ENCODE peak calls at places on chromosomes 5 and 9, in eight cellular contexts. One of them, this sample, is unnamed.

GRCh38 chr5:83721878-83722779 is 1.5 kb upstream of the HAPLN1 start:
- DNase-seq in dorsolateral prefrontal cortex: peak
- DNase-seq in ACHN: peak
- DNase-seq in BJ: no peak
- DNase-seq in T-helper 2 cell: no peak
- DNase-seq in PC-9: peak
- DNase-seq in EL: peak
- DNase-seq in stimulated activated CD4-positive, alpha-beta T cell treated with anti-CD3 and anti-CD28 coated beads, Interleukin-1b, Interleukin-23, amount 100 ng/mL, for 4 hours: no peak
- DNase-seq in this sample: no peak

GRCh38 chr5:151667083-151667482 is 19.6 kb downstream of the SPARC start:
- DNase-seq in PC-9: no peak
- DNase-seq in BJ: no peak
- DNase-seq in stimulated activated CD4-positive, alpha-beta T cell treated with anti-CD3 and anti-CD28 coated beads, Interleukin-1b, Interleukin-23, amount 100 ng/mL, for 4 hours: no peak
- DNase-seq in EL: no peak
- DNase-seq in dorsolateral prefrontal cortex: no peak
- DNase-seq in T-helper 2 cell: no peak
- DNase-seq in ACHN: no peak
- DNase-seq in this sample: no peak

GRCh38 chr5:80231243-80231642 is 24.6 kb downstream of the SERINC5 start:
- DNase-seq in BJ: peak
- DNase-seq in PC-9: no peak
- DNase-seq in dorsolateral prefrontal cortex: no peak
- DNase-seq in EL: peak
- DNase-seq in ACHN: peak
- DNase-seq in T-helper 2 cell: peak
- DNase-seq in stimulated activated CD4-positive, alpha-beta T cell treated with anti-CD3 and anti-CD28 coated beads, Interleukin-1b, Interleukin-23, amount 100 ng/mL, for 4 hours: no peak
- DNase-seq in this sample: no peak

GRCh38 chr9:131500939-131501541 is 1.7 kb upstream of the POMT1 start:
- DNase-seq in PC-9: peak
- DNase-seq in BJ: peak
- DNase-seq in dorsolateral prefrontal cortex: no peak
- DNase-seq in T-helper 2 cell: peak
- DNase-seq in stimulated activated CD4-positive, alpha-beta T cell treated with anti-CD3 and anti-CD28 coated beads, Interleukin-1b, Interleukin-23, amount 100 ng/mL, for 4 hours: no peak
- DNase-seq in EL: peak
- DNase-seq in ACHN: peak
- DNase-seq in this sample: no peak

GRCh38 chr5:53508125-53508524 is 27.7 kb downstream of the FST start:
- DNase-seq in EL: peak
- DNase-seq in dorsolateral prefrontal cortex: no peak
- DNase-seq in T-helper 2 cell: no peak
- DNase-seq in stimulated activated CD4-positive, alpha-beta T cell treated with anti-CD3 and anti-CD28 coated beads, Interleukin-1b, Interleukin-23, amount 100 ng/mL, for 4 hours: no peak
- DNase-seq in ACHN: no peak
- DNase-seq in PC-9: no peak
- DNase-seq in BJ: no peak
- DNase-seq in this sample: no peak

GRCh38 chr5:155807884-155808576 is 518.9 kb upstream of the SGCD start:
- DNase-seq in stimulated activated CD4-positive, alpha-beta T cell treated with anti-CD3 and anti-CD28 coated beads, Interleukin-1b, Interleukin-23, amount 100 ng/mL, for 4 hours: no peak
- DNase-seq in BJ: no peak
- DNase-seq in T-helper 2 cell: no peak
- DNase-seq in ACHN: no peak
- DNase-seq in EL: no peak
- DNase-seq in dorsolateral prefrontal cortex: no peak
- DNase-seq in PC-9: no peak
- DNase-seq in this sample: no peak

GRCh38 chr5:90381213-90381929 is 28.2 kb downstream of the CETN3 start:
- DNase-seq in PC-9: peak
- DNase-seq in BJ: no peak
- DNase-seq in dorsolateral prefrontal cortex: no peak
- DNase-seq in stimulated activated CD4-positive, alpha-beta T cell treated with anti-CD3 and anti-CD28 coated beads, Interleukin-1b, Interleukin-23, amount 100 ng/mL, for 4 hours: no peak
- DNase-seq in ACHN: no peak
- DNase-seq in T-helper 2 cell: no peak
- DNase-seq in EL: no peak
- DNase-seq in this sample: no peak

GRCh38 chr5:131635755-131636479 is 888 bp upstream of the RAPGEF6 start:
- DNase-seq in T-helper 2 cell: peak
- DNase-seq in EL: no peak
- DNase-seq in BJ: no peak
- DNase-seq in PC-9: no peak
- DNase-seq in dorsolateral prefrontal cortex: no peak
- DNase-seq in ACHN: no peak
- DNase-seq in stimulated activated CD4-positive, alpha-beta T cell treated with anti-CD3 and anti-CD28 coated beads, Interleukin-1b, Interleukin-23, amount 100 ng/mL, for 4 hours: no peak
- DNase-seq in this sample: peak

GRCh38 chr9:101668466-101668865 is 70.0 kb downstream of the GRIN3A start:
- DNase-seq in ACHN: no peak
- DNase-seq in BJ: no peak
- DNase-seq in PC-9: no peak
- DNase-seq in dorsolateral prefrontal cortex: no peak
- DNase-seq in EL: no peak
- DNase-seq in T-helper 2 cell: no peak
- DNase-seq in stimulated activated CD4-positive, alpha-beta T cell treated with anti-CD3 and anti-CD28 coated beads, Interleukin-1b, Interleukin-23, amount 100 ng/mL, for 4 hours: no peak
- DNase-seq in this sample: no peak

GRCh38 chr5:160774646-160775313 is 77.2 kb downstream of the ATP10B start:
- DNase-seq in EL: no peak
- DNase-seq in dorsolateral prefrontal cortex: no peak
- DNase-seq in PC-9: no peak
- DNase-seq in stimulated activated CD4-positive, alpha-beta T cell treated with anti-CD3 and anti-CD28 coated beads, Interleukin-1b, Interleukin-23, amount 100 ng/mL, for 4 hours: no peak
- DNase-seq in ACHN: no peak
- DNase-seq in BJ: no peak
- DNase-seq in T-helper 2 cell: no peak
- DNase-seq in this sample: no peak

GRCh38 chr9:27654629-27655285 is 81.5 kb upstream of the C9orf72 start:
- DNase-seq in dorsolateral prefrontal cortex: peak
- DNase-seq in ACHN: no peak
- DNase-seq in EL: no peak
- DNase-seq in BJ: no peak
- DNase-seq in PC-9: no peak
- DNase-seq in stimulated activated CD4-positive, alpha-beta T cell treated with anti-CD3 and anti-CD28 coated beads, Interleukin-1b, Interleukin-23, amount 100 ng/mL, for 4 hours: no peak
- DNase-seq in T-helper 2 cell: no peak
- DNase-seq in this sample: no peak

GRCh38 chr5:80809451-80809850 is 150.7 kb upstream of the RASGRF2 start:
- DNase-seq in stimulated activated CD4-positive, alpha-beta T cell treated with anti-CD3 and anti-CD28 coated beads, Interleukin-1b, Interleukin-23, amount 100 ng/mL, for 4 hours: no peak
- DNase-seq in BJ: no peak
- DNase-seq in dorsolateral prefrontal cortex: no peak
- DNase-seq in ACHN: peak
- DNase-seq in EL: no peak
- DNase-seq in PC-9: no peak
- DNase-seq in T-helper 2 cell: no peak
- DNase-seq in this sample: no peak

GRCh38 chr5:167950126-167950721 is 341.2 kb upstream of the WWC1 start:
- DNase-seq in PC-9: no peak
- DNase-seq in BJ: peak
- DNase-seq in stimulated activated CD4-positive, alpha-beta T cell treated with anti-CD3 and anti-CD28 coated beads, Interleukin-1b, Interleukin-23, amount 100 ng/mL, for 4 hours: no peak
- DNase-seq in ACHN: no peak
- DNase-seq in T-helper 2 cell: no peak
- DNase-seq in dorsolateral prefrontal cortex: no peak
- DNase-seq in EL: peak
- DNase-seq in this sample: no peak

GRCh38 chr5:98415663-98416062 is 357.8 kb upstream of the RGMB start:
- DNase-seq in BJ: no peak
- DNase-seq in PC-9: no peak
- DNase-seq in dorsolateral prefrontal cortex: no peak
- DNase-seq in stimulated activated CD4-positive, alpha-beta T cell treated with anti-CD3 and anti-CD28 coated beads, Interleukin-1b, Interleukin-23, amount 100 ng/mL, for 4 hours: no peak
- DNase-seq in T-helper 2 cell: no peak
- DNase-seq in ACHN: no peak
- DNase-seq in EL: peak
- DNase-seq in this sample: no peak

GRCh38 chr5:4941957-4942830 is 197.9 kb upstream of the ADAMTS16 start:
- DNase-seq in dorsolateral prefrontal cortex: peak
- DNase-seq in PC-9: peak
- DNase-seq in EL: no peak
- DNase-seq in ACHN: no peak
- DNase-seq in BJ: no peak
- DNase-seq in T-helper 2 cell: no peak
- DNase-seq in stimulated activated CD4-positive, alpha-beta T cell treated with anti-CD3 and anti-CD28 coated beads, Interleukin-1b, Interleukin-23, amount 100 ng/mL, for 4 hours: no peak
- DNase-seq in this sample: peak

GRCh38 chr5:151699071-151699901 is 12.6 kb upstream of the SPARC start:
- DNase-seq in stimulated activated CD4-positive, alpha-beta T cell treated with anti-CD3 and anti-CD28 coated beads, Interleukin-1b, Interleukin-23, amount 100 ng/mL, for 4 hours: no peak
- DNase-seq in PC-9: peak
- DNase-seq in ACHN: peak
- DNase-seq in EL: peak
- DNase-seq in T-helper 2 cell: no peak
- DNase-seq in dorsolateral prefrontal cortex: no peak
- DNase-seq in BJ: peak
- DNase-seq in this sample: no peak

GRCh38 chr5:60633336-60633735 is 66.6 kb downstream of the DEPDC1B start:
- DNase-seq in stimulated activated CD4-positive, alpha-beta T cell treated with anti-CD3 and anti-CD28 coated beads, Interleukin-1b, Interleukin-23, amount 100 ng/mL, for 4 hours: no peak
- DNase-seq in T-helper 2 cell: no peak
- DNase-seq in EL: peak
- DNase-seq in BJ: peak
- DNase-seq in PC-9: no peak
- DNase-seq in dorsolateral prefrontal cortex: no peak
- DNase-seq in ACHN: no peak
- DNase-seq in this sample: no peak

GRCh38 chr5:15023846-15024245 is 152.3 kb upstream of the ANKH start:
- DNase-seq in PC-9: no peak
- DNase-seq in BJ: no peak
- DNase-seq in stimulated activated CD4-positive, alpha-beta T cell treated with anti-CD3 and anti-CD28 coated beads, Interleukin-1b, Interleukin-23, amount 100 ng/mL, for 4 hours: no peak
- DNase-seq in ACHN: no peak
- DNase-seq in dorsolateral prefrontal cortex: no peak
- DNase-seq in T-helper 2 cell: no peak
- DNase-seq in EL: no peak
- DNase-seq in this sample: no peak

GRCh38 chr9:36878986-36879982 is 154.8 kb downstream of the PAX5 start:
- DNase-seq in BJ: no peak
- DNase-seq in ACHN: no peak
- DNase-seq in PC-9: no peak
- DNase-seq in stimulated activated CD4-positive, alpha-beta T cell treated with anti-CD3 and anti-CD28 coated beads, Interleukin-1b, Interleukin-23, amount 100 ng/mL, for 4 hours: no peak
- DNase-seq in dorsolateral prefrontal cortex: no peak
- DNase-seq in EL: no peak
- DNase-seq in T-helper 2 cell: peak
- DNase-seq in this sample: no peak

GRCh38 chr9:70880523-70880922 is 240.9 kb downstream of the TRPM3 start:
- DNase-seq in dorsolateral prefrontal cortex: no peak
- DNase-seq in ACHN: no peak
- DNase-seq in PC-9: no peak
- DNase-seq in EL: no peak
- DNase-seq in stimulated activated CD4-positive, alpha-beta T cell treated with anti-CD3 and anti-CD28 coated beads, Interleukin-1b, Interleukin-23, amount 100 ng/mL, for 4 hours: no peak
- DNase-seq in BJ: no peak
- DNase-seq in T-helper 2 cell: no peak
- DNase-seq in this sample: no peak

GRCh38 chr5:73103885-73104284 is 16.5 kb upstream of the TMEM171 start:
- DNase-seq in ACHN: no peak
- DNase-seq in stimulated activated CD4-positive, alpha-beta T cell treated with anti-CD3 and anti-CD28 coated beads, Interleukin-1b, Interleukin-23, amount 100 ng/mL, for 4 hours: no peak
- DNase-seq in EL: no peak
- DNase-seq in PC-9: no peak
- DNase-seq in BJ: no peak
- DNase-seq in dorsolateral prefrontal cortex: no peak
- DNase-seq in T-helper 2 cell: no peak
- DNase-seq in this sample: no peak

GRCh38 chr5:88049156-88049555 is 219.5 kb downstream of the TMEM161B start:
- DNase-seq in BJ: no peak
- DNase-seq in PC-9: no peak
- DNase-seq in ACHN: no peak
- DNase-seq in stimulated activated CD4-positive, alpha-beta T cell treated with anti-CD3 and anti-CD28 coated beads, Interleukin-1b, Interleukin-23, amount 100 ng/mL, for 4 hours: no peak
- DNase-seq in EL: no peak
- DNase-seq in dorsolateral prefrontal cortex: no peak
- DNase-seq in T-helper 2 cell: no peak
- DNase-seq in this sample: no peak

GRCh38 chr5:159826351-159827222 is 89.7 kb upstream of the ADRA1B start:
- DNase-seq in PC-9: peak
- DNase-seq in BJ: peak
- DNase-seq in EL: peak
- DNase-seq in T-helper 2 cell: peak
- DNase-seq in stimulated activated CD4-positive, alpha-beta T cell treated with anti-CD3 and anti-CD28 coated beads, Interleukin-1b, Interleukin-23, amount 100 ng/mL, for 4 hours: no peak
- DNase-seq in dorsolateral prefrontal cortex: peak
- DNase-seq in ACHN: peak
- DNase-seq in this sample: peak